ENCODE peak calls at places on chromosomes 2 and 18, in nine cellular contexts. D is memory B cell; Q is RCC 7860; P is mesenchymal stem cell; R is tibial artery; X is neural progenitor cell; C is RKO; J is stimulated activated CD4-positive, alpha-beta T cell treated with anti-CD3 and anti-CD28 coated beads, Interleukin-15, amount 100 ng/mL, for 24 hours; S is smooth muscle cell of the brain vasculature. H is an unnamed sample.

GRCh38 chr2:231685349-231686191 is 22.8 kb upstream of the PTMA start:
- DNase-seq in D (no peak), Q (no peak), P (no peak), R (no peak), X (peak), C (peak), J (no peak), S (no peak), H (no peak)

GRCh38 chr2:232310690-232311089 is 67.9 kb upstream of the ALPP start:
- DNase-seq in D (no peak), Q (no peak), P (no peak), R (no peak), X (no peak), C (no peak), J (no peak), S (no peak), H (no peak)

GRCh38 chr2:70498528-70498927 is 55.1 kb downstream of the TGFA start:
- DNase-seq in D (no peak), Q (no peak), P (no peak), R (no peak), X (no peak), C (no peak), J (no peak), S (no peak), H (no peak)

GRCh38 chr2:204072443-204073324 is 136.1 kb downstream of the ICOS start:
- DNase-seq in D (no peak), Q (no peak), P (peak), R (no peak), X (peak), C (no peak), J (peak), S (no peak), H (no peak)

GRCh38 chr2:74010087-74010541 is 25.4 kb downstream of the TET3 start:
- DNase-seq in D (no peak), Q (no peak), P (no peak), R (no peak), X (no peak), C (no peak), J (no peak), S (no peak), H (no peak)

GRCh38 chr2:227378371-227378782 is 729 bp downstream of the TM4SF20 start:
- DNase-seq in D (no peak), Q (no peak), P (no peak), R (no peak), X (no peak), C (no peak), J (no peak), S (no peak), H (no peak)

GRCh38 chr18:55100817-55101457 is 141.7 kb upstream of the CCDC68 start:
- DNase-seq in D (no peak), Q (peak), P (peak), R (no peak), X (no peak), C (peak), J (no peak), S (no peak), H (no peak)

GRCh38 chr18:47343291-47343690 is 91.8 kb upstream of the SKOR2 start:
- DNase-seq in D (no peak), Q (no peak), P (no peak), R (no peak), X (no peak), C (no peak), J (no peak), S (no peak), H (no peak)

GRCh38 chr2:163370169-163370886 is 365.5 kb downstream of the FIGN start:
- DNase-seq in D (no peak), Q (no peak), P (no peak), R (no peak), X (no peak), C (no peak), J (no peak), S (no peak), H (no peak)

GRCh38 chr2:18435425-18436037 is 124.9 kb downstream of the RDH14 start:
- DNase-seq in D (no peak), Q (peak), P (peak), R (no peak), X (peak), C (peak), J (peak), S (peak), H (no peak)

GRCh38 chr2:162118166-162119031 is 33.6 kb downstream of the GCG start:
- DNase-seq in D (no peak), Q (peak), P (peak), R (no peak), X (no peak), C (peak), J (no peak), S (no peak), H (no peak)

GRCh38 chr2:41600460-41600859 is 447.4 kb upstream of the PKDCC start:
- DNase-seq in D (no peak), Q (no peak), P (no peak), R (no peak), X (no peak), C (no peak), J (no peak), S (no peak), H (no peak)

GRCh38 chr2:180352620-180353019 is 345.5 kb upstream of the CWC22 start:
- DNase-seq in D (no peak), Q (no peak), P (no peak), R (no peak), X (no peak), C (no peak), J (no peak), S (no peak), H (no peak)

GRCh38 chr2:30252723-30253688 is 21.7 kb downstream of the LBH start:
- DNase-seq in D (no peak), Q (peak), P (peak), R (peak), X (no peak), C (no peak), J (peak), S (no peak), H (no peak)

GRCh38 chr2:72538486-72538885 is 287.3 kb downstream of the EXOC6B start:
- DNase-seq in D (no peak), Q (no peak), P (no peak), R (no peak), X (no peak), C (no peak), J (no peak), S (no peak), H (no peak)

GRCh38 chr2:66189598-66189997 is 245.3 kb upstream of the MEIS1 start:
- DNase-seq in D (no peak), Q (no peak), P (peak), R (peak), X (no peak), C (no peak), J (no peak), S (no peak), H (no peak)

GRCh38 chr18:13279181-13280065 is 60.9 kb downstream of the LDLRAD4 start:
- DNase-seq in D (peak), Q (no peak), P (no peak), R (peak), X (no peak), C (no peak), J (peak), S (no peak), H (no peak)

GRCh38 chr2:106982350-106982749 is 96.4 kb upstream of the ST6GAL2 start:
- DNase-seq in D (no peak), Q (no peak), P (no peak), R (no peak), X (no peak), C (no peak), J (no peak), S (no peak), H (no peak)

GRCh38 chr2:199760574-199760973 is 90.4 kb downstream of the FTCDNL1 start:
- DNase-seq in D (no peak), Q (no peak), P (peak), R (no peak), X (no peak), C (no peak), J (no peak), S (no peak), H (no peak)

GRCh38 chr2:102618452-102619413 is 620 bp upstream of the SLC9A2 start:
- DNase-seq in D (no peak), Q (no peak), P (peak), R (no peak), X (peak), C (peak), J (peak), S (no peak), H (peak)

GRCh38 chr2:84906108-84906899 is 848 bp downstream of the TMSB10 start:
- DNase-seq in D (peak), Q (no peak), P (no peak), R (no peak), X (peak), C (peak), J (peak), S (no peak), H (peak)

GRCh38 chr2:237529452-237530402 is 36.6 kb upstream of the PRLH start:
- DNase-seq in D (peak), Q (no peak), P (no peak), R (no peak), X (no peak), C (no peak), J (no peak), S (no peak), H (peak)

GRCh38 chr2:52222128-52222527 is 1190.2 kb upstream of the NRXN1 start:
- DNase-seq in D (no peak), Q (no peak), P (peak), R (no peak), X (no peak), C (peak), J (no peak), S (peak), H (no peak)

GRCh38 chr18:75003764-75004690 is 204.9 kb downstream of the PTGR3 start:
- DNase-seq in D (no peak), Q (no peak), P (no peak), R (no peak), X (no peak), C (no peak), J (no peak), S (no peak), H (peak)

GRCh38 chr2:174224665-174225288 is 23.6 kb downstream of the OLA1 start:
- DNase-seq in D (no peak), Q (no peak), P (no peak), R (no peak), X (no peak), C (no peak), J (no peak), S (no peak), H (no peak)

GRCh38 chr2:140589273-140589672 is 1541.5 kb downstream of the LRP1B start:
- DNase-seq in D (no peak), Q (no peak), P (peak), R (no peak), X (no peak), C (no peak), J (no peak), S (no peak), H (no peak)

GRCh38 chr2:76008001-76008702 is 297.4 kb upstream of the GCFC2 start:
- DNase-seq in D (no peak), Q (no peak), P (no peak), R (no peak), X (peak), C (no peak), J (no peak), S (no peak), H (peak)

GRCh38 chr2:235839226-235839625 is 329.0 kb downstream of the GBX2 start:
- DNase-seq in D (no peak), Q (no peak), P (no peak), R (no peak), X (no peak), C (no peak), J (no peak), S (no peak), H (no peak)

GRCh38 chr2:9102861-9103662 is 99.6 kb upstream of the MBOAT2 start:
- DNase-seq in D (no peak), Q (no peak), P (peak), R (no peak), X (peak), C (no peak), J (no peak), S (no peak), H (no peak)

GRCh38 chr18:10985689-10986088 is 163.7 kb downstream of the PIEZO2 start:
- DNase-seq in D (no peak), Q (no peak), P (no peak), R (no peak), X (no peak), C (no peak), J (no peak), S (no peak), H (no peak)

GRCh38 chr2:110979834-110980612 is 140.7 kb upstream of the BCL2L11 start:
- DNase-seq in D (no peak), Q (no peak), P (no peak), R (no peak), X (no peak), C (no peak), J (no peak), S (no peak), H (no peak)

GRCh38 chr2:233413046-233413445 is 58.8 kb downstream of the DGKD start:
- DNase-seq in D (no peak), Q (peak), P (no peak), R (no peak), X (no peak), C (no peak), J (no peak), S (no peak), H (no peak)

GRCh38 chr2:165440367-165440766 is 29.1 kb upstream of the CSRNP3 start:
- DNase-seq in D (no peak), Q (no peak), P (peak), R (no peak), X (no peak), C (no peak), J (no peak), S (peak), H (no peak)

GRCh38 chr2:172710584-172711024 is 25.0 kb upstream of the RAPGEF4 start:
- DNase-seq in D (no peak), Q (peak), P (peak), R (no peak), X (peak), C (peak), J (peak), S (no peak), H (no peak)

GRCh38 chr2:162200636-162201035 is 42.6 kb downstream of the FAP start:
- DNase-seq in D (no peak), Q (no peak), P (no peak), R (no peak), X (no peak), C (no peak), J (no peak), S (no peak), H (no peak)

GRCh38 chr2:68046642-68047240 is 16.1 kb downstream of the C1D start:
- DNase-seq in D (no peak), Q (no peak), P (no peak), R (no peak), X (no peak), C (no peak), J (no peak), S (no peak), H (no peak)